ENCODE peak calls at places on chromosomes 6 and 20, in seven cellular contexts. B, P, Y, K, U, J and D are unnamed samples.

GRCh38 chr6:14110001-14110818 is 7.4 kb upstream of the CD83 start:
- DNase-seq in P (no peak), U (no peak), Y (no peak), J (no peak), B (no peak), K (no peak), D (no peak)

GRCh38 chr6:123529843-123530242 is 106.9 kb downstream of the TRDN start:
- DNase-seq in U (no peak), J (peak; percentile 16), Y (no peak), B (no peak), P (no peak), K (no peak), D (no peak)

GRCh38 chr6:79078057-79078969 is at the start of gene PHIP:
- DNase-seq in K (peak; percentile 91), Y (peak; percentile 90), B (peak; percentile 85), J (peak; percentile 80), P (peak; percentile 88), U (peak; percentile 95), D (peak; percentile 98)

GRCh38 chr6:1613631-1614447 is 4.1 kb downstream of the FOXC1 start:
- DNase-seq in J (no peak), P (no peak), Y (no peak), U (no peak), B (no peak), K (peak; percentile 28), D (peak; percentile 87)

GRCh38 chr20:50980071-50980681 is 21.6 kb downstream of the MOCS3 start:
- DNase-seq in U (no peak), J (peak; percentile 98), K (no peak), Y (no peak), B (no peak), P (no peak), D (no peak)

GRCh38 chr6:24775520-24776058 is 852 bp downstream of the GMNN start:
- DNase-seq in J (peak; percentile 22), P (no peak), Y (no peak), U (peak; percentile 37), K (no peak), B (no peak), D (no peak)

GRCh38 chr6:21220271-21220987 is 373.1 kb upstream of the SOX4 start:
- DNase-seq in U (no peak), B (no peak), K (no peak), Y (no peak), J (no peak), P (no peak), D (no peak)

GRCh38 chr6:81999826-82000225 is 247.3 kb upstream of the TENT5A start:
- DNase-seq in P (no peak), K (no peak), J (no peak), U (no peak), B (no peak), Y (no peak), D (no peak)

GRCh38 chr6:9527679-9528286 is 887.1 kb downstream of the TFAP2A start:
- DNase-seq in J (no peak), K (no peak), B (no peak), U (no peak), Y (no peak), P (no peak), D (no peak)